ENCODE peak calls at places on chromosomes 12 and 14, in eight cellular contexts. B, X, K, Y, M, G, R and Z are unnamed samples.

GRCh38 chr14:57464013-57464730 is 29.5 kb downstream of the CCDC198 start:
- DNase-seq in R (no peak), Y (no peak), K (no peak), X (no peak), B (no peak), M (no peak), G (peak), Z (no peak)

GRCh38 chr12:112684742-112685141 is 106.8 kb upstream of the RPH3A start:
- DNase-seq in K (no peak), M (no peak), B (no peak), R (no peak), X (no peak), G (no peak), Y (no peak), Z (no peak)

GRCh38 chr14:50335989-50336391 is 23.9 kb downstream of the DMAC2L start:
- DNase-seq in Y (no peak), G (no peak), R (no peak), K (no peak), B (no peak), X (no peak), M (peak), Z (no peak)

GRCh38 chr12:51913071-51914033 is 6.0 kb downstream of the ACVRL1 start:
- DNase-seq in R (no peak), K (no peak), G (no peak), Y (no peak), X (no peak), M (no peak), B (no peak), Z (no peak)

GRCh38 chr14:101939771-101940170 is 24.6 kb upstream of the DYNC1H1 start:
- DNase-seq in G (no peak), R (no peak), Y (no peak), M (no peak), X (no peak), K (no peak), B (peak), Z (no peak)

GRCh38 chr12:123898673-123899072 is 74.0 kb downstream of the CCDC92 start:
- DNase-seq in Y (no peak), G (no peak), R (no peak), B (no peak), K (no peak), M (no peak), X (no peak), Z (peak)

GRCh38 chr14:94110552-94111181 is at the start of gene IFI27:
- DNase-seq in G (no peak), Y (no peak), K (peak), B (peak), X (peak), R (peak), M (peak), Z (no peak)

GRCh38 chr12:12392428-12392827 is 35.5 kb downstream of the BORCS5 start:
- DNase-seq in M (no peak), K (peak), X (no peak), B (no peak), R (no peak), Y (no peak), G (no peak), Z (no peak)

GRCh38 chr14:53093206-53093605 is 59.9 kb downstream of the DDHD1 start:
- DNase-seq in R (no peak), M (peak), B (no peak), G (no peak), X (no peak), Y (no peak), K (peak), Z (no peak)

GRCh38 chr14:26995301-26995700 is 397.5 kb upstream of the NOVA1 start:
- DNase-seq in Y (no peak), K (no peak), R (no peak), M (no peak), B (no peak), X (no peak), G (no peak), Z (no peak)

GRCh38 chr14:91252901-91253794 is 8.6 kb upstream of the GPR68 start:
- DNase-seq in X (peak), R (no peak), Y (peak), G (peak), K (no peak), B (peak), M (no peak), Z (no peak)

GRCh38 chr12:97951717-97952116 is 489.1 kb downstream of the RMST start:
- DNase-seq in K (no peak), G (no peak), R (no peak), Y (no peak), M (no peak), B (no peak), X (no peak), Z (no peak)

GRCh38 chr14:54683882-54684794 is 117.2 kb downstream of the SAMD4A start:
- DNase-seq in Y (no peak), M (peak), R (no peak), X (peak), K (peak), B (no peak), G (no peak), Z (peak)

GRCh38 chr14:47022721-47023120 is 371.1 kb upstream of the RPL10L start:
- DNase-seq in M (no peak), G (no peak), K (no peak), B (no peak), Y (no peak), R (no peak), X (no peak), Z (no peak)

GRCh38 chr14:66074546-66074945 is 411.6 kb upstream of the CCDC196 start:
- DNase-seq in G (no peak), R (no peak), M (no peak), Y (no peak), B (no peak), K (no peak), X (no peak), Z (no peak)

GRCh38 chr12:82527165-82527780 is 159.4 kb upstream of the TMTC2 start:
- DNase-seq in K (peak), X (peak), Y (no peak), G (peak), M (peak), B (no peak), R (no peak), Z (no peak)

GRCh38 chr12:99436584-99436983 is 211.0 kb upstream of the GARIN6 start:
- DNase-seq in R (no peak), G (no peak), K (no peak), M (no peak), X (no peak), B (no peak), Y (no peak), Z (no peak)

GRCh38 chr12:67269632-67270578 is 747 bp downstream of the CAND1 start:
- DNase-seq in R (no peak), X (peak), B (peak), G (peak), K (peak), M (no peak), Y (peak), Z (peak)

GRCh38 chr12:110042260-110042659 is 6.1 kb downstream of the C12orf76 start:
- DNase-seq in R (no peak), M (no peak), X (no peak), K (no peak), G (no peak), B (no peak), Y (no peak), Z (no peak)

GRCh38 chr14:32134448-32135070 is 57.5 kb downstream of the ARHGAP5 start:
- DNase-seq in B (no peak), X (no peak), Y (no peak), G (no peak), K (peak), M (peak), R (no peak), Z (no peak)

GRCh38 chr14:72291908-72292688 is 359.9 kb downstream of the RGS6 start:
- DNase-seq in R (no peak), B (no peak), G (peak), K (peak), Y (no peak), X (no peak), M (peak), Z (no peak)

GRCh38 chr12:117025481-117026151 is 73.6 kb downstream of the TESC start:
- DNase-seq in K (peak), G (peak), M (peak), R (no peak), B (peak), X (peak), Y (peak), Z (no peak)

GRCh38 chr14:47675239-47675488 is 241 bp downstream of the MDGA2 start:
- DNase-seq in K (no peak), R (no peak), B (no peak), X (no peak), G (no peak), Y (no peak), M (no peak), Z (no peak)

GRCh38 chr12:119208626-119209061 is 29.9 kb downstream of the HSPB8 start:
- DNase-seq in Y (peak), M (peak), X (peak), G (no peak), B (peak), K (peak), R (no peak), Z (no peak)

GRCh38 chr14:105144666-105145380 is 23.8 kb downstream of the JAG2 start:
- DNase-seq in Y (peak), M (no peak), G (no peak), X (no peak), B (no peak), R (no peak), K (no peak), Z (peak)

GRCh38 chr14:56870336-56870735 is 60.1 kb upstream of the OTX2 start:
- DNase-seq in K (no peak), B (no peak), M (no peak), R (no peak), Y (no peak), X (no peak), G (no peak), Z (no peak)

GRCh38 chr12:95072900-95073697 is at the start of gene NR2C1:
- DNase-seq in B (peak), G (peak), K (peak), Y (peak), R (peak), M (peak), X (peak), Z (peak)

GRCh38 chr12:95073698-95074520 is 491 bp upstream of the NR2C1 start:
- DNase-seq in R (no peak), K (no peak), G (peak), Y (no peak), X (no peak), B (peak), M (no peak), Z (no peak)

GRCh38 chr12:95077341-95077740 is 3.9 kb upstream of the NR2C1 start:
- DNase-seq in G (no peak), K (peak), Y (no peak), X (no peak), M (no peak), R (no peak), B (no peak), Z (no peak)

GRCh38 chr12:95070378-95070777 is 3.0 kb downstream of the NR2C1 start:
- DNase-seq in B (no peak), G (no peak), Y (no peak), R (no peak), M (no peak), K (no peak), X (no peak), Z (no peak)

DNA sequence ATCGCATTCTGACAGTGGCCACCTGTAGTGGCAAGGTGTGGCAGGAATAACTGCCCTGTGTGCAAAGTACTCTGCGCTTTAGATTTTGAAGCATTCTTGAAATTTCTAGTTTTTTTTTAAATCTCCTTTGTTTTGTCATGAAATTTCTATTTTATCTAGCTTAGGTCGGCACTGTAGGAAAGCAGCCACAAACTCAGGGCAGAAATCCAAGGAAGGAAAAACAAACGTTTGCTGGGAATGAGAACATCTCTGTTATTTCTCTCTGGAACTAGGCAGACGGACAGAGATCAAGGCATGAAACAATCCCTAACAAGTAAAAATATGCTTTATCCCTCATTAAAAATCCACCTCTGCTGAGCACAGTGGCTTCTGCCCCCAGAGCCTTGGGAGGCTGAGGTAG is 1.3 kb upstream of the NR2C1 start:
- DNase-seq in B (no peak), G (no peak), M (no peak), X (no peak), Y (no peak), K (peak), R (no peak), Z (no peak)
- TF ChIP-seq CTCF in B (no peak), G (no peak), M (no peak), X (no peak), Y (no peak), K (no peak), R (no peak), Z (no peak)

DNA sequence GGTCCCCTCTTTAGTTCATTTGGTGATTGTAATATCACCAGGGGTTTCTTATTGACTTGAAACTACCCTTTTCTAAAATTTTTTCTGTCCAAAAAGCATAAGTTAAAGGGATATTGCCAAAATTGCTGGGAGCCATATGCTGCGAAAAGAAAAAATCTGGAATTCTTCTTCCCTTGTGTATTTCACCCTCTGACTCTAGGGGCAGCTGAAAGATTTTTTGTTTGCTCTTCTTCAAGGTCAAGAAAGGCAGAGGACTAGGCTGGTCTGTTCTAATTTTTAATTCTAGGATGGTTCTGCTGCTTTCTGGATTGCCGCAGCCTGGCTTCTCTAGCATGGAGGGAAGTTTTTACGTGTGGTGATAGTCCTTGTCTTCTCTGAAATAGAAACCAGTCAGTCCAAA is 61.6 kb downstream of the FBXL14 start:
- DNase-seq in X (no peak), B (no peak), M (no peak), Y (no peak), R (peak), G (no peak), K (peak), Z (no peak)
- TF ChIP-seq CTCF in X (no peak), B (no peak), M (peak), Y (no peak), R (no peak), G (no peak), K (peak), Z (no peak)

DNA sequence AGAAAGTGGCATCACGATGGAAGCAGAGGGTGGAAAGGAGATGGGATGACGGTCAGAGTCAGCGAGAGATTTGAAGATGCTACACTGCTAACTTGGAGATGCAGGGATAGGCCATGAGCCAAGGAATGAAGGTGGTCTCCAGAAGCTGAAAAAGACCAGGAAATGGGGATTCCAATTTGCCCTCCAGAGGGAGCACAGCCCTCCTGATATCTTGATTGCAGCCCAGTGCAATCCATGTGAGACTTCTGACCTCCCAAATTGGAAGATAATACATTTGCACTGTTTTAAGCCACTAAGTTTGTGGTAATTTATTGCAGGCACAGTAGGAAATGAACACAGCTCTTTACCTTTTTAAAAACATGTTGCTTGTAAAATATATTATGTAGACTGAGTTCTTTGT is 549.5 kb downstream of the VRK1 start:
- DNase-seq in B (no peak), R (no peak), G (no peak), Y (no peak), M (no peak), K (no peak), X (no peak), Z (no peak)
- TF ChIP-seq CTCF in B (no peak), R (no peak), G (no peak), Y (no peak), M (no peak), K (no peak), X (no peak), Z (no peak)

DNA sequence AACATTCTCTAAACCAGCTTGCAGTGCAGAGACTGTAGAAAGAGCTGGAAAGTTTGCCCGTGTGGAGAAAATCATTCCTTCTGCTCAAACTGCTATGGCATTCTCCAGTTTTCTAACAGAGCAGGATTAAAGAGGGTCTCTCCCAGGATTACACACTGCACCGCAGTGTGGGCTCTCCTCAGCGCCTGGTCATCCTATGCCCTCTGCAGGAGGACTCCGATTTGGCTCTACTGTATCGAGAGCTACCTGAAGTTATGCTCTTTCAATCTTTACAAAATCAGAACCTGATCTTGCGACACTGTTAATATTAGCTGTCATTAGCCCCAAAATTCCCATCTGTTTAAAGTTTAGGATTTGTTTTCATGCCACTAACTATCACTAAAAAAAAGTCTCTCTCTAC is 33.0 kb downstream of the BHLHE41 start:
- DNase-seq in K (peak), Y (no peak), M (peak), B (no peak), G (no peak), X (no peak), R (no peak), Z (no peak)
- TF ChIP-seq CTCF in K (peak), Y (no peak), M (peak), B (no peak), G (no peak), X (no peak), R (peak), Z (no peak)

GRCh38 chr14:106276326-106277267 is 750.2 kb downstream of the TMEM121 start:
- DNase-seq in M (no peak), G (no peak), Y (no peak), B (no peak), K (no peak), R (no peak), X (no peak), Z (no peak)

GRCh38 chr14:106277503-106277902 is 751.1 kb downstream of the TMEM121 start:
- DNase-seq in R (no peak), K (no peak), B (no peak), X (no peak), G (peak), Y (no peak), M (no peak), Z (no peak)
- TF ChIP-seq CTCF in R (no peak), K (no peak), B (peak), X (peak), G (peak), Y (peak), M (no peak), Z (peak)

DNA sequence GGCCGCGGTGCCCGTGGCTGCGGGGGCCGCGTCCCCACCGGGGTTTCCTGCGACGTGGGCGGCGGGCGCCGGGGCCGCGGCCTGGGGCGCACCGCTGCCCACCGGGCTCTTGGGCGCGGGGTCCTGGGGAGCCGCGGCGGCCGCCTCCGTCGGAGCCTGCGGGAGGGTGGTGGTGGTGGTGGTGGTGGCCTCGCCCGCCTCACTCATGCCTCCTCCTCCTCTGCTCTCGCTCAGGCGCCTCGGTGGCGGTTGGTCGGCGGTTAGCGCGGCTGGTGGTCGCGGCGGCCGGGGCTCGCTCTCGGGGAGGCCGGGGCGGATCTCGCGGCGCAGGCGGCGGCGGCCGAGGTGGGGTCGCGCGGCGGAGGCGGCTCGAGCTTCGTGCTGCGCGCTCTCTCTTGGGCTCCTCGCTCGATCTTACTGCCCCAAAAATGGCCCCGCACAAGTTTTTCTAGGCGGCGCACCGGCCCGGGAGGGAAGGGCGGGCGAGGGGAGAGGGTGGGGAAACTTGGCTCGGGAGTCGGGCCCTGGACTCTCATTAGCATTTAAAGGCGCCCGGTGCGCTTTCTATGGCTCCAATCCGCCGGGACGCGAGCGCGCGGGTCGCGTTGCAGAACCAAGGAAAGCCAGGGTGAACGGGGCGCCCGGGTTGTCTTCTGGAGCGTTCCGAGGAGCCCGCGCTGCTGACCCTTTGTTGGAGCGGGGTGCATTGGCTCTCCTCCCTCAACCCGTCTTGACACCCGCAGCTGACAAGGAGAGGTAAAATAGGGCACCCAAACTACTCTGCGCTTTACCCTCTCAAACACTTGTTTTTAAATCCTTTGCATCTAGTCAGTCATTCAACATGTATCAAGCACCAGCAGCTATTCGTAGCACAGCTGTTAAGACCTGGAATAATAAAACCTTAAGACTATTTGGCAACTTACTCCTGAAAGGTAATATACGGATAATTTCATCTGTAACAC is at the start of gene YBX3:
- DNase-seq in X (peak), Y (peak), B (peak), M (peak), R (peak), K (peak), G (peak), Z (peak)
- TF ChIP-seq CTCF in X (no peak), Y (no peak), B (no peak), M (no peak), R (no peak), K (no peak), G (no peak), Z (no peak)

DNA sequence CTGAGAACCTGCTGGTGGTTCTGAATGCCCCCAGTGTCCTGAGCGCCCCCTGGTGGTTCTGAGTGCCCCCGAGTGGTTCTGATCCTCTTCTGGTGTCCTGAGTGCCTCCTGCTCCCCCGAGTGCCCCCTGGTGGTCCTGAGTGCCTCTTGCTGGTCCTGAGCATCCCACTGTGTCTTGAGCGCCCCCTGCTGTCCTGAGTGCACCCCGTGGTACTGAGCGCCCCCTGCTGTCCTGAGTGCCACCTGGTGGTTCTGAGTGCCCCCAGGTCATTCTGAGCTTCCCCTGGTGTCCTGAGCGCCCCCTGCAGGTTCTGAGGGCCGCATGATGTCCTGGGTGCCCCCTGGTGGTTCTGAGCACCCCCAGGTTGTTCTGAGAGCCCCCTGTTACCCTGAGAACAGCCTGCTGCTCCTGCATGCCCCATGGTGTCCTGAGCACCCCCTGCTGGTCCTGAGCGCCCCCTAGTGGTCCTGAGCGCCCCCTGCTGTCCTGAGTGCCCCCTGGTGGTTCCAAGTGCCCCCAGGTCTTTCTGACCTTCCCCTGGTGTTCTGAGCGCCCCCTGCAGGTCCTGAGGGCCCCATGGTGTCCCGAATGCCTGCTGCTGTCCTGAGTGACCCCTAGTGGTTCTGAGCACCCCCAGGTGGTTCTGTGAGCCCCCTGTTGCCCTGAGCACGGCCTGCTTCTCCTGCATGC is 1165.4 kb downstream of the TMEM121 start:
- DNase-seq in Y (peak), X (peak), G (peak), R (peak), K (no peak), B (peak), M (no peak), Z (no peak)
- TF ChIP-seq CTCF in Y (no peak), X (no peak), G (peak), R (peak), K (peak), B (peak), M (peak), Z (peak)